ENCODE peak calls at places on chromosomes 1 and 21, in six cellular contexts. One of them, this sample, is unnamed.

GRCh38 chr1:171877711-171878110 is 36.4 kb downstream of the DNM3 start:
- DNase-seq in stimulated activated CD4-positive, alpha-beta T cell treated with anti-CD3 and anti-CD28 coated beads, Interleukin-12 subunit alpha, Interleukin-12 subunit beta, amount 100 ng/mL, for 4 hours: no peak
- DNase-seq in GM23248: peak
- DNase-seq in HEK293T: no peak
- DNase-seq in epithelial cell of prostate: peak
- DNase-seq in fibroblast of the aortic adventitia: peak
- DNase-seq in this sample: no peak

GRCh38 chr1:194755241-194755953 is 1569.0 kb upstream of the B3GALT2 start:
- DNase-seq in stimulated activated CD4-positive, alpha-beta T cell treated with anti-CD3 and anti-CD28 coated beads, Interleukin-12 subunit alpha, Interleukin-12 subunit beta, amount 100 ng/mL, for 4 hours: no peak
- DNase-seq in GM23248: no peak
- DNase-seq in HEK293T: no peak
- DNase-seq in epithelial cell of prostate: no peak
- DNase-seq in fibroblast of the aortic adventitia: no peak
- DNase-seq in this sample: no peak

GRCh38 chr1:65065535-65066378 is 82.2 kb upstream of the AK4 start:
- DNase-seq in stimulated activated CD4-positive, alpha-beta T cell treated with anti-CD3 and anti-CD28 coated beads, Interleukin-12 subunit alpha, Interleukin-12 subunit beta, amount 100 ng/mL, for 4 hours: no peak
- DNase-seq in GM23248: peak
- DNase-seq in HEK293T: peak
- DNase-seq in epithelial cell of prostate: no peak
- DNase-seq in fibroblast of the aortic adventitia: no peak
- DNase-seq in this sample: no peak

GRCh38 chr1:38787041-38787440 is 72.5 kb downstream of the RRAGC start:
- DNase-seq in stimulated activated CD4-positive, alpha-beta T cell treated with anti-CD3 and anti-CD28 coated beads, Interleukin-12 subunit alpha, Interleukin-12 subunit beta, amount 100 ng/mL, for 4 hours: no peak
- DNase-seq in GM23248: no peak
- DNase-seq in HEK293T: no peak
- DNase-seq in epithelial cell of prostate: no peak
- DNase-seq in fibroblast of the aortic adventitia: no peak
- DNase-seq in this sample: no peak

GRCh38 chr1:167278497-167278896 is 57.8 kb downstream of the POU2F1 start:
- DNase-seq in stimulated activated CD4-positive, alpha-beta T cell treated with anti-CD3 and anti-CD28 coated beads, Interleukin-12 subunit alpha, Interleukin-12 subunit beta, amount 100 ng/mL, for 4 hours: no peak
- DNase-seq in GM23248: no peak
- DNase-seq in HEK293T: no peak
- DNase-seq in epithelial cell of prostate: no peak
- DNase-seq in fibroblast of the aortic adventitia: no peak
- DNase-seq in this sample: peak

GRCh38 chr1:29549001-29549400 is 312.7 kb downstream of the PTPRU start:
- DNase-seq in stimulated activated CD4-positive, alpha-beta T cell treated with anti-CD3 and anti-CD28 coated beads, Interleukin-12 subunit alpha, Interleukin-12 subunit beta, amount 100 ng/mL, for 4 hours: no peak
- DNase-seq in GM23248: no peak
- DNase-seq in HEK293T: no peak
- DNase-seq in epithelial cell of prostate: no peak
- DNase-seq in fibroblast of the aortic adventitia: no peak
- DNase-seq in this sample: no peak

GRCh38 chr1:40802078-40803075 is 18.8 kb downstream of the KCNQ4 start:
- DNase-seq in stimulated activated CD4-positive, alpha-beta T cell treated with anti-CD3 and anti-CD28 coated beads, Interleukin-12 subunit alpha, Interleukin-12 subunit beta, amount 100 ng/mL, for 4 hours: peak
- DNase-seq in GM23248: peak
- DNase-seq in HEK293T: peak
- DNase-seq in epithelial cell of prostate: no peak
- DNase-seq in fibroblast of the aortic adventitia: peak
- DNase-seq in this sample: peak

GRCh38 chr1:188590641-188591040 is 1761.9 kb downstream of the PLA2G4A start:
- DNase-seq in stimulated activated CD4-positive, alpha-beta T cell treated with anti-CD3 and anti-CD28 coated beads, Interleukin-12 subunit alpha, Interleukin-12 subunit beta, amount 100 ng/mL, for 4 hours: no peak
- DNase-seq in GM23248: no peak
- DNase-seq in HEK293T: no peak
- DNase-seq in epithelial cell of prostate: no peak
- DNase-seq in fibroblast of the aortic adventitia: no peak
- DNase-seq in this sample: no peak

GRCh38 chr21:42980959-42981523 is 6.7 kb downstream of the PKNOX1 start:
- DNase-seq in stimulated activated CD4-positive, alpha-beta T cell treated with anti-CD3 and anti-CD28 coated beads, Interleukin-12 subunit alpha, Interleukin-12 subunit beta, amount 100 ng/mL, for 4 hours: no peak
- DNase-seq in GM23248: no peak
- DNase-seq in HEK293T: no peak
- DNase-seq in epithelial cell of prostate: no peak
- DNase-seq in fibroblast of the aortic adventitia: no peak
- DNase-seq in this sample: no peak

GRCh38 chr1:1306661-1307260 is 969 bp downstream of the ACAP3 start:
- DNase-seq in stimulated activated CD4-positive, alpha-beta T cell treated with anti-CD3 and anti-CD28 coated beads, Interleukin-12 subunit alpha, Interleukin-12 subunit beta, amount 100 ng/mL, for 4 hours: no peak
- DNase-seq in GM23248: peak
- DNase-seq in HEK293T: no peak
- DNase-seq in epithelial cell of prostate: no peak
- DNase-seq in fibroblast of the aortic adventitia: peak
- DNase-seq in this sample: no peak

GRCh38 chr1:180255538-180256352 is 25.7 kb downstream of the LHX4 start:
- DNase-seq in stimulated activated CD4-positive, alpha-beta T cell treated with anti-CD3 and anti-CD28 coated beads, Interleukin-12 subunit alpha, Interleukin-12 subunit beta, amount 100 ng/mL, for 4 hours: no peak
- DNase-seq in GM23248: no peak
- DNase-seq in HEK293T: no peak
- DNase-seq in epithelial cell of prostate: no peak
- DNase-seq in fibroblast of the aortic adventitia: no peak
- DNase-seq in this sample: no peak

GRCh38 chr1:227544677-227545076 is 18.7 kb upstream of the ZNF678 start:
- DNase-seq in stimulated activated CD4-positive, alpha-beta T cell treated with anti-CD3 and anti-CD28 coated beads, Interleukin-12 subunit alpha, Interleukin-12 subunit beta, amount 100 ng/mL, for 4 hours: no peak
- DNase-seq in GM23248: no peak
- DNase-seq in HEK293T: no peak
- DNase-seq in epithelial cell of prostate: no peak
- DNase-seq in fibroblast of the aortic adventitia: no peak
- DNase-seq in this sample: no peak

GRCh38 chr1:23787701-23788100 is 3.2 kb upstream of the LYPLA2 start:
- DNase-seq in stimulated activated CD4-positive, alpha-beta T cell treated with anti-CD3 and anti-CD28 coated beads, Interleukin-12 subunit alpha, Interleukin-12 subunit beta, amount 100 ng/mL, for 4 hours: no peak
- DNase-seq in GM23248: no peak
- DNase-seq in HEK293T: no peak
- DNase-seq in epithelial cell of prostate: no peak
- DNase-seq in fibroblast of the aortic adventitia: no peak
- DNase-seq in this sample: no peak

GRCh38 chr1:116379057-116379630 is 6.1 kb downstream of the ATP1A1 start:
- DNase-seq in stimulated activated CD4-positive, alpha-beta T cell treated with anti-CD3 and anti-CD28 coated beads, Interleukin-12 subunit alpha, Interleukin-12 subunit beta, amount 100 ng/mL, for 4 hours: no peak
- DNase-seq in GM23248: peak
- DNase-seq in HEK293T: no peak
- DNase-seq in epithelial cell of prostate: no peak
- DNase-seq in fibroblast of the aortic adventitia: no peak
- DNase-seq in this sample: no peak

GRCh38 chr1:111621050-111621449 is 1.5 kb downstream of the RAP1A start:
- DNase-seq in stimulated activated CD4-positive, alpha-beta T cell treated with anti-CD3 and anti-CD28 coated beads, Interleukin-12 subunit alpha, Interleukin-12 subunit beta, amount 100 ng/mL, for 4 hours: no peak
- DNase-seq in GM23248: peak
- DNase-seq in HEK293T: no peak
- DNase-seq in epithelial cell of prostate: no peak
- DNase-seq in fibroblast of the aortic adventitia: peak
- DNase-seq in this sample: no peak

GRCh38 chr1:58941471-58942289 is 157.8 kb upstream of the JUN start:
- DNase-seq in stimulated activated CD4-positive, alpha-beta T cell treated with anti-CD3 and anti-CD28 coated beads, Interleukin-12 subunit alpha, Interleukin-12 subunit beta, amount 100 ng/mL, for 4 hours: no peak
- DNase-seq in GM23248: no peak
- DNase-seq in HEK293T: no peak
- DNase-seq in epithelial cell of prostate: no peak
- DNase-seq in fibroblast of the aortic adventitia: no peak
- DNase-seq in this sample: no peak

GRCh38 chr1:150567341-150567716 is 12.1 kb downstream of the MCL1 start:
- DNase-seq in stimulated activated CD4-positive, alpha-beta T cell treated with anti-CD3 and anti-CD28 coated beads, Interleukin-12 subunit alpha, Interleukin-12 subunit beta, amount 100 ng/mL, for 4 hours: no peak
- DNase-seq in GM23248: peak
- DNase-seq in HEK293T: no peak
- DNase-seq in epithelial cell of prostate: no peak
- DNase-seq in fibroblast of the aortic adventitia: peak
- DNase-seq in this sample: no peak

GRCh38 chr1:103109291-103109920 is 1.1 kb upstream of the COL11A1 start:
- DNase-seq in stimulated activated CD4-positive, alpha-beta T cell treated with anti-CD3 and anti-CD28 coated beads, Interleukin-12 subunit alpha, Interleukin-12 subunit beta, amount 100 ng/mL, for 4 hours: no peak
- DNase-seq in GM23248: no peak
- DNase-seq in HEK293T: no peak
- DNase-seq in epithelial cell of prostate: no peak
- DNase-seq in fibroblast of the aortic adventitia: no peak
- DNase-seq in this sample: peak

GRCh38 chr1:204036882-204037645 is 35.9 kb upstream of the SOX13 start:
- DNase-seq in stimulated activated CD4-positive, alpha-beta T cell treated with anti-CD3 and anti-CD28 coated beads, Interleukin-12 subunit alpha, Interleukin-12 subunit beta, amount 100 ng/mL, for 4 hours: no peak
- DNase-seq in GM23248: no peak
- DNase-seq in HEK293T: no peak
- DNase-seq in epithelial cell of prostate: no peak
- DNase-seq in fibroblast of the aortic adventitia: no peak
- DNase-seq in this sample: no peak

GRCh38 chr21:41861987-41862386 is 17.2 kb downstream of the PRDM15 start:
- DNase-seq in stimulated activated CD4-positive, alpha-beta T cell treated with anti-CD3 and anti-CD28 coated beads, Interleukin-12 subunit alpha, Interleukin-12 subunit beta, amount 100 ng/mL, for 4 hours: no peak
- DNase-seq in GM23248: no peak
- DNase-seq in HEK293T: no peak
- DNase-seq in epithelial cell of prostate: no peak
- DNase-seq in fibroblast of the aortic adventitia: no peak
- DNase-seq in this sample: no peak

GRCh38 chr1:101653482-101653946 is 343.2 kb downstream of the OLFM3 start:
- DNase-seq in stimulated activated CD4-positive, alpha-beta T cell treated with anti-CD3 and anti-CD28 coated beads, Interleukin-12 subunit alpha, Interleukin-12 subunit beta, amount 100 ng/mL, for 4 hours: no peak
- DNase-seq in GM23248: peak
- DNase-seq in HEK293T: peak
- DNase-seq in epithelial cell of prostate: no peak
- DNase-seq in fibroblast of the aortic adventitia: peak
- DNase-seq in this sample: peak

GRCh38 chr1:89608627-89609338 is 24.1 kb upstream of the LRRC8C start:
- DNase-seq in stimulated activated CD4-positive, alpha-beta T cell treated with anti-CD3 and anti-CD28 coated beads, Interleukin-12 subunit alpha, Interleukin-12 subunit beta, amount 100 ng/mL, for 4 hours: peak
- DNase-seq in GM23248: no peak
- DNase-seq in HEK293T: no peak
- DNase-seq in epithelial cell of prostate: no peak
- DNase-seq in fibroblast of the aortic adventitia: no peak
- DNase-seq in this sample: no peak

GRCh38 chr1:65722461-65722860 is 70.2 kb upstream of the PDE4B start:
- DNase-seq in stimulated activated CD4-positive, alpha-beta T cell treated with anti-CD3 and anti-CD28 coated beads, Interleukin-12 subunit alpha, Interleukin-12 subunit beta, amount 100 ng/mL, for 4 hours: no peak
- DNase-seq in GM23248: no peak
- DNase-seq in HEK293T: no peak
- DNase-seq in epithelial cell of prostate: no peak
- DNase-seq in fibroblast of the aortic adventitia: no peak
- DNase-seq in this sample: no peak